ENCODE peak calls at places on chromosomes 4 and X, in four cellular contexts. R is GM13977, P is AG08396, V is activated B cell treated with CpG ODN at 0.5 μM for 24 hours. L is an unnamed sample.

GRCh38 chr4:139242511-139243051 is 37.4 kb downstream of the MGARP start:
- DNase-seq in R (no peak), P (peak), V (no peak), L (no peak)

GRCh38 chrX:154720067-154720466 is 30.8 kb downstream of the GAB3 start:
- DNase-seq in R (no peak), P (no peak), V (no peak), L (no peak)

GRCh38 chr4:109315341-109315740 is 12.9 kb upstream of the COL25A1 start:
- DNase-seq in R (no peak), P (no peak), V (no peak), L (no peak)

GRCh38 chr4:6910340-6910959 is 824 bp downstream of the TBC1D14 start:
- DNase-seq in R (no peak), P (peak), V (no peak), L (no peak)

GRCh38 chr4:2643555-2643954 is 107.1 kb downstream of the FAM193A start:
- DNase-seq in R (no peak), P (no peak), V (no peak), L (no peak)

GRCh38 chrX:2642791-2643190 is 48.3 kb upstream of the CD99 start:
- DNase-seq in R (no peak), P (no peak), V (no peak), L (no peak)

GRCh38 chr4:82515705-82516104 is 46.1 kb downstream of the TMEM150C start:
- DNase-seq in R (no peak), P (no peak), V (no peak), L (no peak)

GRCh38 chr4:126414741-126415140 is 1100.0 kb downstream of the FAT4 start:
- DNase-seq in R (no peak), P (no peak), V (no peak), L (no peak)

GRCh38 chr4:79900182-79900581 is 172.8 kb downstream of the ANTXR2 start:
- DNase-seq in R (no peak), P (no peak), V (no peak), L (no peak)

GRCh38 chr4:176601156-176601555 is 191.6 kb downstream of the VEGFC start:
- DNase-seq in R (no peak), P (no peak), V (no peak), L (no peak)

GRCh38 chr4:6372649-6373525 is 99.5 kb downstream of the PPP2R2C start:
- DNase-seq in R (peak), P (peak), V (no peak), L (peak)

GRCh38 chrX:28552322-28552721 is 34.9 kb upstream of the IL1RAPL1 start:
- DNase-seq in R (no peak), P (no peak), V (no peak), L (no peak)

GRCh38 chr4:4825431-4825830 is 34.0 kb upstream of the MSX1 start:
- DNase-seq in R (no peak), P (no peak), V (no peak), L (no peak)

GRCh38 chrX:108312938-108313337 is 125.3 kb downstream of the COL4A6 start:
- DNase-seq in R (no peak), P (peak), V (no peak), L (no peak)

GRCh38 chr4:75643651-75644050 is 13.3 kb upstream of the CDKL2 start:
- DNase-seq in R (no peak), P (no peak), V (no peak), L (no peak)

GRCh38 chr4:98565646-98566403 is 92.6 kb downstream of the TSPAN5 start:
- DNase-seq in R (no peak), P (no peak), V (no peak), L (no peak)

GRCh38 chrX:105063743-105064142 is 156.8 kb downstream of the TEX13A start:
- DNase-seq in R (no peak), P (no peak), V (no peak), L (no peak)

GRCh38 chr4:67779631-67780030 is 25.4 kb upstream of the GNRHR start:
- DNase-seq in R (no peak), P (no peak), V (no peak), L (no peak)

GRCh38 chrX:74119016-74119910 is 184.7 kb upstream of the ZCCHC13 start:
- DNase-seq in R (no peak), P (peak), V (no peak), L (no peak)

GRCh38 chr4:40046311-40046980 is 10.2 kb upstream of the N4BP2 start:
- DNase-seq in R (no peak), P (peak), V (no peak), L (no peak)

GRCh38 chr4:152340818-152341217 is 195.1 kb downstream of the FBXW7 start:
- DNase-seq in R (no peak), P (no peak), V (no peak), L (no peak)

GRCh38 chr4:121900132-121900983 is 30.1 kb upstream of the BBS7 start:
- DNase-seq in R (peak), P (peak), V (no peak), L (peak)

GRCh38 chr4:107719211-107719926 is 665 bp downstream of the PAPSS1 start:
- DNase-seq in R (peak), P (peak), V (no peak), L (peak)

GRCh38 chr4:118557298-118557851 is 127.8 kb upstream of the METTL14 start:
- DNase-seq in R (no peak), P (peak), V (no peak), L (no peak)

GRCh38 chr4:126995235-126995634 is 637.5 kb upstream of the INTU start:
- DNase-seq in R (no peak), P (no peak), V (no peak), L (no peak)

GRCh38 chr4:135731681-135732080 is 1530.1 kb upstream of the PABPC4L start:
- DNase-seq in R (no peak), P (no peak), V (no peak), L (no peak)

GRCh38 chr4:55032179-55032578 is 93.2 kb downstream of the KDR start:
- DNase-seq in R (no peak), P (no peak), V (no peak), L (no peak)

GRCh38 chr4:99685234-99685633 is 27.6 kb upstream of the C4orf54 start:
- DNase-seq in R (no peak), P (no peak), V (no peak), L (no peak)

GRCh38 chr4:168908093-168908492 is 102.0 kb downstream of the CBR4 start:
- DNase-seq in R (no peak), P (no peak), V (no peak), L (no peak)

GRCh38 chr4:142341286-142341685 is 504.8 kb downstream of the INPP4B start:
- DNase-seq in R (no peak), P (no peak), V (no peak), L (no peak)

GRCh38 chr4:183905593-183906485 is 732 bp downstream of the STOX2 start:
- DNase-seq in R (peak), P (peak), V (no peak), L (peak)

GRCh38 chr4:10753326-10753725 is 68.8 kb upstream of the CLNK start:
- DNase-seq in R (no peak), P (no peak), V (no peak), L (no peak)

GRCh38 chr4:3706565-3707422 is 59.4 kb upstream of the ADRA2C start:
- DNase-seq in R (no peak), P (no peak), V (no peak), L (no peak)

GRCh38 chr4:145530662-145531061 is 49.0 kb downstream of the SMAD1 start:
- DNase-seq in R (no peak), P (no peak), V (no peak), L (no peak)

GRCh38 chrX:151019837-151020236 is 36.7 kb downstream of the HMGB3 start:
- DNase-seq in R (no peak), P (peak), V (no peak), L (no peak)

GRCh38 chr4:88280228-88280795 is 4.0 kb downstream of the PPM1K start:
- DNase-seq in R (no peak), P (no peak), V (no peak), L (no peak)

GRCh38 chrX:119421306-119421705 is 22.2 kb downstream of the SLC25A43 start:
- DNase-seq in R (no peak), P (no peak), V (no peak), L (no peak)

L was measured in GM13976.